ENCODE peak calls at places on chromosomes 5 and 9, in nine cellular contexts. One of them, this sample, is unnamed.
A peak's percentile ranks its signal among the peaks of the same experiment; 100 is the strongest.

GRCh38 chr5:107359033-107359915 is 311.5 kb downstream of the EFNA5 start:
- DNase-seq in mammary epithelial cell: peak; percentile 19
- DNase-seq in endodermal cell: no peak
- DNase-seq in heart right ventricle: no peak
- DNase-seq in IMR-90: peak; percentile 59
- DNase-seq in hepatocyte: no peak
- DNase-seq in ascending aorta: no peak
- DNase-seq in endothelial cell of umbilical vein: peak; percentile 41
- DNase-seq in dorsolateral prefrontal cortex: no peak
- DNase-seq in this sample: no peak

GRCh38 chr5:112004867-112005532 is 248.0 kb upstream of the NREP start:
- DNase-seq in IMR-90: peak; percentile 92
- DNase-seq in dorsolateral prefrontal cortex: no peak
- DNase-seq in hepatocyte: no peak
- DNase-seq in ascending aorta: no peak
- DNase-seq in heart right ventricle: no peak
- DNase-seq in endodermal cell: no peak
- DNase-seq in mammary epithelial cell: peak; percentile 50
- DNase-seq in endothelial cell of umbilical vein: peak; percentile 7
- DNase-seq in this sample: no peak

GRCh38 chr5:9173281-9174048 is 372.4 kb downstream of the SEMA5A start:
- DNase-seq in IMR-90: peak; percentile 66
- DNase-seq in heart right ventricle: no peak
- DNase-seq in hepatocyte: no peak
- DNase-seq in endodermal cell: no peak
- DNase-seq in endothelial cell of umbilical vein: no peak
- DNase-seq in ascending aorta: no peak
- DNase-seq in dorsolateral prefrontal cortex: no peak
- DNase-seq in mammary epithelial cell: peak; percentile 87
- DNase-seq in this sample: no peak

GRCh38 chr9:35521708-35522107 is 31.8 kb downstream of the RUSC2 start:
- DNase-seq in mammary epithelial cell: peak; percentile 42
- DNase-seq in dorsolateral prefrontal cortex: no peak
- DNase-seq in hepatocyte: no peak
- DNase-seq in endothelial cell of umbilical vein: no peak
- DNase-seq in endodermal cell: no peak
- DNase-seq in ascending aorta: peak; percentile 73
- DNase-seq in heart right ventricle: no peak
- DNase-seq in IMR-90: peak; percentile 88
- DNase-seq in this sample: no peak

GRCh38 chr9:71490810-71491209 is 277.5 kb downstream of the CEMIP2 start:
- DNase-seq in hepatocyte: no peak
- DNase-seq in ascending aorta: no peak
- DNase-seq in IMR-90: no peak
- DNase-seq in endodermal cell: no peak
- DNase-seq in dorsolateral prefrontal cortex: no peak
- DNase-seq in heart right ventricle: no peak
- DNase-seq in endothelial cell of umbilical vein: no peak
- DNase-seq in mammary epithelial cell: peak; percentile 12
- DNase-seq in this sample: no peak

GRCh38 chr9:125142560-125143376 is 560 bp downstream of the SCAI start:
- DNase-seq in dorsolateral prefrontal cortex: peak; percentile 6
- DNase-seq in mammary epithelial cell: no peak
- DNase-seq in heart right ventricle: peak; percentile 19
- DNase-seq in ascending aorta: no peak
- DNase-seq in IMR-90: no peak
- DNase-seq in endodermal cell: peak; percentile 63
- DNase-seq in hepatocyte: peak; percentile 19
- DNase-seq in endothelial cell of umbilical vein: peak; percentile 19
- DNase-seq in this sample: peak; percentile 4

GRCh38 chr5:167582263-167582662 is 709.2 kb upstream of the WWC1 start:
- DNase-seq in mammary epithelial cell: peak; percentile 10
- DNase-seq in dorsolateral prefrontal cortex: no peak
- DNase-seq in hepatocyte: no peak
- DNase-seq in endothelial cell of umbilical vein: no peak
- DNase-seq in heart right ventricle: no peak
- DNase-seq in endodermal cell: no peak
- DNase-seq in ascending aorta: no peak
- DNase-seq in IMR-90: peak; percentile 8
- DNase-seq in this sample: no peak

GRCh38 chr9:137465000-137465769 is 6.1 kb upstream of the NSMF start:
- DNase-seq in ascending aorta: peak; percentile 61
- DNase-seq in dorsolateral prefrontal cortex: no peak
- DNase-seq in hepatocyte: no peak
- DNase-seq in IMR-90: no peak
- DNase-seq in endothelial cell of umbilical vein: no peak
- DNase-seq in endodermal cell: no peak
- DNase-seq in heart right ventricle: no peak
- DNase-seq in mammary epithelial cell: no peak
- DNase-seq in this sample: no peak

GRCh38 chr5:173451031-173451430 is 122.8 kb upstream of the STC2 start:
- DNase-seq in dorsolateral prefrontal cortex: no peak
- DNase-seq in endodermal cell: peak; percentile 81
- DNase-seq in hepatocyte: peak; percentile 26
- DNase-seq in endothelial cell of umbilical vein: no peak
- DNase-seq in mammary epithelial cell: no peak
- DNase-seq in IMR-90: peak; percentile 28
- DNase-seq in ascending aorta: no peak
- DNase-seq in heart right ventricle: no peak
- DNase-seq in this sample: no peak

GRCh38 chr5:110916373-110917049 is 155.0 kb upstream of the TSLP start:
- DNase-seq in endodermal cell: no peak
- DNase-seq in dorsolateral prefrontal cortex: no peak
- DNase-seq in hepatocyte: peak; percentile 70
- DNase-seq in ascending aorta: no peak
- DNase-seq in IMR-90: peak; percentile 95
- DNase-seq in heart right ventricle: no peak
- DNase-seq in mammary epithelial cell: peak; percentile 77
- DNase-seq in endothelial cell of umbilical vein: no peak
- DNase-seq in this sample: no peak

GRCh38 chr9:122126340-122127333 is 32.9 kb downstream of the NDUFA8 start:
- DNase-seq in endodermal cell: no peak
- DNase-seq in mammary epithelial cell: no peak
- DNase-seq in ascending aorta: no peak
- DNase-seq in dorsolateral prefrontal cortex: no peak
- DNase-seq in hepatocyte: peak; percentile 41
- DNase-seq in heart right ventricle: no peak
- DNase-seq in endothelial cell of umbilical vein: no peak
- DNase-seq in IMR-90: peak; percentile 51
- DNase-seq in this sample: no peak

DNA sequence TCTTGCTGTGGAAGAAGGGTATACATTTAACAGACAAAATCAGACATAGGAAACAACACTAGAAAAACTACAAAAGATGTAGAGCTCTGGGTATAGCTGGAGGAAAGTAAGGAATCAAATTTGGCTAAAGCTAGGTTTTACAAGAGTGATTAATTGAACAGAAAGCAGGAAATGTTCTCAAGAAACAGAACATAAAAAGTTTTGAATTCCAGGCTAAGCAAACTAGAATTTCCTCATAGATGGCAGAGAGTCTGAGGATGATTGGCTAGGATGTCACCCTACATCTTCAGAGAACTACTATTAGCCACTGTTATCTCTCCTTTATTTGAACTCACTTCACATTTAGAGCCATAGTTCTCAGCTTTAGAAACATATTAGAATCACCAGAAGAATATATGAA is 502.1 kb upstream of the PAPPA start:
- DNase-seq in heart right ventricle: no peak
- DNase-seq in IMR-90: peak; percentile 34
- DNase-seq in dorsolateral prefrontal cortex: no peak
- DNase-seq in endothelial cell of umbilical vein: no peak
- DNase-seq in mammary epithelial cell: no peak
- DNase-seq in ascending aorta: no peak
- DNase-seq in endodermal cell: no peak
- DNase-seq in hepatocyte: no peak
- DNase-seq in this sample: no peak
- H3K27me3 ChIP-seq in heart right ventricle: no peaks in the 10 kb centered on the region
- H3K27me3 ChIP-seq in IMR-90: no peaks in the 10 kb centered on the region
- H3K27me3 ChIP-seq in dorsolateral prefrontal cortex: no peaks in the 10 kb centered on the region
- H3K27me3 ChIP-seq in endothelial cell of umbilical vein: no peaks in the 10 kb centered on the region
- H3K27me3 ChIP-seq in mammary epithelial cell: no peaks in the 10 kb centered on the region
- H3K27me3 ChIP-seq in ascending aorta: no peaks in the 10 kb centered on the region
- H3K27me3 ChIP-seq in endodermal cell: no peaks in the 10 kb centered on the region
- H3K27me3 ChIP-seq in hepatocyte: no peaks in the 10 kb centered on the region
- H3K27me3 ChIP-seq in this sample: no peaks in the 10 kb centered on the region

GRCh38 chr5:169142264-169142970 is 158.5 kb downstream of the SLIT3 start:
- DNase-seq in hepatocyte: no peak
- DNase-seq in endothelial cell of umbilical vein: no peak
- DNase-seq in mammary epithelial cell: no peak
- DNase-seq in endodermal cell: no peak
- DNase-seq in dorsolateral prefrontal cortex: no peak
- DNase-seq in ascending aorta: peak; percentile 78
- DNase-seq in heart right ventricle: peak; percentile 49
- DNase-seq in IMR-90: no peak
- DNase-seq in this sample: no peak
- TF ChIP-seq CTCF in hepatocyte: no peak
- TF ChIP-seq CTCF in endothelial cell of umbilical vein: no peak
- TF ChIP-seq CTCF in mammary epithelial cell: no peak
- TF ChIP-seq CTCF in endodermal cell: no peak
- TF ChIP-seq CTCF in dorsolateral prefrontal cortex: no peak
- TF ChIP-seq CTCF in ascending aorta: no peak
- TF ChIP-seq CTCF in heart right ventricle: no peak
- TF ChIP-seq CTCF in IMR-90: no peak
- TF ChIP-seq CTCF in this sample: no peak

GRCh38 chr9:93147632-93148031 is 13.6 kb upstream of the NINJ1 start:
- DNase-seq in mammary epithelial cell: no peak
- DNase-seq in ascending aorta: no peak
- DNase-seq in dorsolateral prefrontal cortex: no peak
- DNase-seq in heart right ventricle: no peak
- DNase-seq in hepatocyte: no peak
- DNase-seq in endodermal cell: no peak
- DNase-seq in endothelial cell of umbilical vein: no peak
- DNase-seq in IMR-90: no peak
- DNase-seq in this sample: no peak

GRCh38 chr9:93149361-93149760 is 15.3 kb upstream of the NINJ1 start:
- DNase-seq in endothelial cell of umbilical vein: peak; percentile 18
- DNase-seq in IMR-90: peak; percentile 71
- DNase-seq in heart right ventricle: no peak
- DNase-seq in mammary epithelial cell: peak; percentile 43
- DNase-seq in hepatocyte: no peak
- DNase-seq in dorsolateral prefrontal cortex: no peak
- DNase-seq in ascending aorta: no peak
- DNase-seq in endodermal cell: no peak
- DNase-seq in this sample: no peak

GRCh38 chr9:93143830-93144530 is 9.9 kb upstream of the NINJ1 start:
- DNase-seq in IMR-90: no peak
- DNase-seq in endodermal cell: no peak
- DNase-seq in mammary epithelial cell: peak; percentile 65
- DNase-seq in heart right ventricle: no peak
- DNase-seq in endothelial cell of umbilical vein: no peak
- DNase-seq in hepatocyte: no peak
- DNase-seq in dorsolateral prefrontal cortex: peak; percentile 85
- DNase-seq in ascending aorta: no peak
- DNase-seq in this sample: peak; percentile 62

GRCh38 chr9:93151097-93151784 is 17.2 kb upstream of the NINJ1 start:
- DNase-seq in IMR-90: no peak
- DNase-seq in endothelial cell of umbilical vein: no peak
- DNase-seq in ascending aorta: no peak
- DNase-seq in mammary epithelial cell: no peak
- DNase-seq in endodermal cell: peak; percentile 64
- DNase-seq in hepatocyte: no peak
- DNase-seq in dorsolateral prefrontal cortex: no peak
- DNase-seq in heart right ventricle: no peak
- DNase-seq in this sample: no peak

DNA sequence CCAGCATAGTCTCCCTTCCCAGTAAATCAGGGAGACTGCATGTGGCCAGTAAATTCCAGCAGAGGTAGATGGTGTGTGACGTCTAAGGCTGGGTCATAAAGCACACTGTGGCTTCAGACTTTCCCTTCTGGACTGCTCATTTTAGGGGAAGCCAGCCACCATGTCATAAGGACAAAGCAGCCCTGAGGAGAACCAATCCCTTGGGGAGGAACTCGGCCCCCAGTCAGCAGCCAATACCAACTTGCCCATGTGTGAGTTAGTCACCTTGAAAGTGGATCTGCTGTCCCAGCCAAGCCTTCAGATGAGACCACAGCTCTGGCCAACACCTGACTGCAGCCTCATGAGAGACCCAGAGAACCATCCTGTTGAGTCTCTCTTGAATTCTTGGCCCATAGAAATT is 14.7 kb upstream of the NINJ1 start:
- DNase-seq in hepatocyte: no peak
- DNase-seq in IMR-90: no peak
- DNase-seq in dorsolateral prefrontal cortex: no peak
- DNase-seq in ascending aorta: no peak
- DNase-seq in heart right ventricle: no peak
- DNase-seq in endodermal cell: no peak
- DNase-seq in endothelial cell of umbilical vein: no peak
- DNase-seq in mammary epithelial cell: no peak
- DNase-seq in this sample: no peak
- H3K27ac ChIP-seq in hepatocyte: no peak overlapping the region
- H3K27ac ChIP-seq in IMR-90: no peak overlapping the region
- H3K27ac ChIP-seq in dorsolateral prefrontal cortex: no peak overlapping the region
- H3K27ac ChIP-seq in ascending aorta: no peak overlapping the region
- H3K27ac ChIP-seq in heart right ventricle: no peak overlapping the region
- H3K27ac ChIP-seq in endodermal cell: no peak overlapping the region
- H3K27ac ChIP-seq in endothelial cell of umbilical vein: no peak overlapping the region
- H3K27ac ChIP-seq in mammary epithelial cell: no peak overlapping the region
- H3K27ac ChIP-seq in this sample: no peak overlapping the region

DNA sequence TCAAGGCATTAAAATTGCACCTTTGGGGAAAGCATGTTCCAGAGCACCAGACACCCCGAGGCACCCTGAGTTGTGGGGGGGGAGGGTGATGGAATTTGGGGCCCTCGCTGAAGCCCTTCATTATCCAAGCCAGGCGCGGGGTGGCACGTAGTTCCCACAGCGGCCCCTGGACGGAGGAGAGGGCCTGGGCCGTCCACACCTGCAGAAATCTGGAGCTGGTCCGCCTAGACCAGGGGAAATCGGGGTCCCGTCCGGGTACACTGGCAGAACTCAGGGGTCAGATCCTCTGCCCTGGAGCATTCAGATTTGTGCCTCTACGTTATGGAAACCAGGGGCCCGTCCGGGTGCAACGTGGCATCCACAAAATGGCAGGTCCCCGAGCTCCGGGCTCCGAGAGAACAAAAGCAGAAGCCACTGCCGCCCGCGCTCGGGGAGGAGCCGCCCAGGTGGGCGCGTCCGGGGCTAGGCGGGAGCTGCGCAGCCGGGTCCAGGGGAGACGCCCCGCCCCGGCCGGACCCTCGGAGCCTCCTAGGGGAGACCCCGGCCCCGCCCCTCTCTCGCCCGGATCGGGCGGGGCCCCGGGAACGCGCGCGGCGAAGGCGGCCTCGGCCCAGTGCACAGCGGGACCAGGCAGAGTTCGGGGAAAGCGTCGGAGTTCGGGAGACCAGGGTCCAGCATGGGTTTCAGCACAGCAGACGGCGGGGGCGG is at the start of gene PLEKHG4B:
- DNase-seq in heart right ventricle: no peak
- DNase-seq in mammary epithelial cell: no peak
- DNase-seq in dorsolateral prefrontal cortex: no peak
- DNase-seq in endothelial cell of umbilical vein: no peak
- DNase-seq in IMR-90: no peak
- DNase-seq in hepatocyte: peak; percentile 74
- DNase-seq in endodermal cell: peak; percentile 95
- DNase-seq in ascending aorta: no peak
- DNase-seq in this sample: no peak
- H3K27me3 ChIP-seq in heart right ventricle: peaks cover 57% of the 10 kb centered on the region
- H3K27me3 ChIP-seq in mammary epithelial cell: peaks cover 25% of the 10 kb centered on the region
- H3K27me3 ChIP-seq in dorsolateral prefrontal cortex: peaks cover 4% of the 10 kb centered on the region
- H3K27me3 ChIP-seq in endothelial cell of umbilical vein: peaks cover 34% of the 10 kb centered on the region
- H3K27me3 ChIP-seq in IMR-90: peaks cover 72% of the 10 kb centered on the region
- H3K27me3 ChIP-seq in hepatocyte: peaks cover 16% of the 10 kb centered on the region
- H3K27me3 ChIP-seq in endodermal cell: peaks cover 95% of the 10 kb centered on the region
- H3K27me3 ChIP-seq in ascending aorta: no peaks in the 10 kb centered on the region
- H3K27me3 ChIP-seq in this sample: peaks cover 59% of the 10 kb centered on the region

This sample was measured in CD4-positive, alpha-beta T cell.